ENCODE peak calls at places on chromosomes 7 and 10, in nine cellular contexts. O is dorsolateral prefrontal cortex; C is body of pancreas; Q is uterus; Y is ovary; Z is brain microvascular endothelial cell; U is mesenchymal stem cell; V is hepatocyte; L is naive thymus-derived CD4-positive, alpha-beta T cell. E is an unnamed sample.

GRCh38 chr10:68647928-68648327 is 73.1 kb upstream of the CCAR1 start:
- DNase-seq in Z (peak; percentile 46), U (peak; percentile 84), Y (no peak), V (peak; percentile 13), Q (no peak), L (no peak), O (no peak), C (no peak), E (no peak)

GRCh38 chr7:107233174-107233573 is 64.4 kb downstream of the HBP1 start:
- DNase-seq in C (no peak), U (no peak), Y (no peak), V (no peak), O (no peak), Z (no peak), Q (no peak), L (no peak), E (no peak)

GRCh38 chr7:2979276-2979675 is 64.4 kb downstream of the CARD11 start:
- DNase-seq in Z (no peak), C (no peak), V (no peak), Q (no peak), Y (no peak), L (no peak), O (no peak), U (no peak), E (no peak)

GRCh38 chr10:99005254-99005653 is 230.4 kb downstream of the HPSE2 start:
- DNase-seq in V (no peak), Q (no peak), Y (no peak), C (no peak), Z (no peak), U (no peak), O (no peak), L (no peak), E (no peak)

GRCh38 chr10:60940435-60940834 is 3.5 kb downstream of the RHOBTB1 start:
- DNase-seq in C (no peak), V (no peak), U (no peak), O (no peak), L (no peak), Q (no peak), Y (no peak), Z (no peak), E (no peak)

GRCh38 chr10:76675951-76676587 is 961.5 kb downstream of the KCNMA1 start:
- DNase-seq in L (no peak), V (peak; percentile 28), Q (peak; percentile 66), O (peak; percentile 47), Y (peak; percentile 50), Z (no peak), U (no peak), C (no peak), E (no peak)

GRCh38 chr10:108899686-108900085 is 1023.6 kb downstream of the XPNPEP1 start:
- DNase-seq in Z (no peak), U (no peak), V (no peak), L (no peak), O (no peak), Y (no peak), Q (no peak), C (no peak), E (no peak)

GRCh38 chr10:13048762-13049161 is 47.2 kb upstream of the CCDC3 start:
- DNase-seq in V (no peak), Q (no peak), L (no peak), C (no peak), U (no peak), Y (no peak), O (no peak), Z (no peak), E (no peak)

GRCh38 chr10:61835069-61835908 is 66.2 kb upstream of the ARID5B start:
- DNase-seq in Z (peak; percentile 61), C (peak; percentile 32), O (no peak), Y (no peak), Q (no peak), L (peak; percentile 10), V (peak; percentile 64), U (peak; percentile 70), E (no peak)

DNA sequence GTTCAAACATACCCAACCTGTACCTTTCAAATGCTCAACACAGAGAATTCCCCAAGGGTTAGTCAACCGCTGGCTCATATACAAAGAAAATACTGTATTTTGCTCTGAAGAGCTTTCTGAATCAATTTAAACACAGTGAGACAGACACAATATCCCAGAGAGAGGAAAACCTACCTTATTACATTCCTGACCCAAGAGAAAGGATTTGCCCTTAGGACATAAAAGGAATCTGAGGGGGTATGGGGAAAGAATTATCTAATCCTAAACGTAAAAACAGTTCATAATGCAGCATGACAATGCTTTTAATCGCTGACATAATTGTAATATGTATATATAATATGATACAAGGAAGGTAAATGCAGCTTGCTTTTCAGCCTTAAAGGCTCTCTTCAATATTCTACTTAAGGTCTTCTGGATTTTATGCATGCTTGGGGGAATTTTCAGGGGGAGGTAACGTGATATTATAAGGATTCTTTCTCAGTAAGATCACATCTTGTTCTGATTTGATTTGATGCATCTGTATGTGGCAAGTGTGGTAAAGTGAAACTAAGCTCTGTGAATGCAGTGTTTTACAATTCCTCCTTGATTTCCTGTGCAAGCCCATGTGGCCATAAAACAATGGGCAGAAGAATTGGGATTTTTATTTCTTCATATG is 240.5 kb downstream of the GLI3 start:
- DNase-seq in Z (peak; percentile 54), C (no peak), L (no peak), Y (no peak), V (no peak), Q (no peak), O (no peak), U (peak; percentile 41), E (no peak)
- H3K4me3 ChIP-seq in Z (no peak overlapping the region), C (no peak overlapping the region), L (no peak overlapping the region), Y (no peak overlapping the region), V (no peak overlapping the region), Q (no peak overlapping the region), O (no peak overlapping the region), U (peak overlapping the region; percentile 42), E (no peak overlapping the region)

GRCh38 chr7:49577576-49577975 is 195.9 kb upstream of the VWC2 start:
- DNase-seq in U (no peak), O (no peak), V (no peak), C (no peak), L (no peak), Y (no peak), Z (no peak), Q (no peak), E (no peak)
- H3K27ac ChIP-seq in U (no peak overlapping the region), O (no peak overlapping the region), V (no peak overlapping the region), C (no peak overlapping the region), L (no peak overlapping the region), Y (no peak overlapping the region), Z (no peak overlapping the region), Q (no peak overlapping the region), E (no peak overlapping the region)

DNA sequence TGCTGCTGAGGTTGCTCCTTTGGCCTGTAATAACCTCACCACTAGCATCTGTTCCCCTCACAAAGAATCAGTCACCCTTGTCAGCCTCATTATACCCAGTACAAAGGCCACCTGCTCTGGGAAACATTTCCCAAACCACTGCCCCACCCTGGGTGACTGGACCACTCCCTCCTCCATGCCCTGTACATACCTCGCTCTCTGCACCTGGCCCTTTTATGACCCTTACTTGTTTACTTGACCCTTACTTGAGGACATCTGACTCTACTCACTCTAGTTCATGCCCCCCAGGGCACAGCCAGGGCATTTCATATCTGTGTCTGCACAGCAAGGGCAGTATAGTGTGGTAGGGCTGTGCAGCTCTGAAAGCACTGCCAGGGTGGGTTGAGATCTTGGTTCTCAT is 21.4 kb upstream of the AOC1 start:
- DNase-seq in V (peak; percentile 58), L (no peak), U (no peak), C (no peak), Z (no peak), O (no peak), Q (no peak), Y (no peak), E (no peak)
- H3K4me3 ChIP-seq in V (no peak overlapping the region), L (no peak overlapping the region), U (no peak overlapping the region), C (no peak overlapping the region), Z (no peak overlapping the region), O (no peak overlapping the region), Q (no peak overlapping the region), Y (no peak overlapping the region), E (no peak overlapping the region)

DNA sequence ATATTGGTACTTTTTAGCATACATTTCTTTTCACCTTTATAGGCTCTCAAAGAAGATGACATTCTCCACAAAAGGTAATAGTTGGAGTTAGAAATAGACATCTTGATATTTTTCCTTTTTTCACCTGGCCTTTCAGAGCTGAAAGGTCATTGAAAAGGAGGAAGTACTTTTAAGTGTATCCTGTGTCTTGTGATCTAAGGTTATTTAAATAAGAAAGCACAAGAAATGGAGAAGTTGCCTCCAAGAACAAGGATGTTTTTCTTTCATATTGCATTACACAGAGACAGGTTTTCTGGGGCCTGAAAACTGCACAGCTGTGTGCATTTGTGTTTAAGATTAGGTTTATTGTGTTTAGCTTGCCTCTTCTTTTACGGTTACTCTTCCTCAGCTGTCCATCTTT is 103.4 kb upstream of the SEMA3D start:
- DNase-seq in C (no peak), O (no peak), Y (no peak), V (no peak), Z (no peak), U (no peak), L (no peak), Q (no peak), E (no peak)
- H3K27ac ChIP-seq in C (no peak overlapping the region), O (no peak overlapping the region), Y (no peak overlapping the region), V (no peak overlapping the region), Z (no peak overlapping the region), U (no peak overlapping the region), L (no peak overlapping the region), Q (no peak overlapping the region), E (no peak overlapping the region)

GRCh38 chr7:50939026-50939425 is 156.3 kb upstream of the GRB10 start:
- DNase-seq in Z (peak; percentile 54), L (no peak), Q (no peak), U (peak; percentile 24), O (no peak), C (no peak), Y (no peak), V (no peak), E (no peak)
- H3K4me3 ChIP-seq in Z (no peak overlapping the region), L (no peak overlapping the region), Q (no peak overlapping the region), U (no peak overlapping the region), O (no peak overlapping the region), C (no peak overlapping the region), Y (no peak overlapping the region), V (no peak overlapping the region), E (no peak overlapping the region)

GRCh38 chr7:128937647-128938523 is at the start of gene IRF5:
- DNase-seq in U (no peak), Y (no peak), V (peak; percentile 60), Z (no peak), C (peak; percentile 87), O (no peak), L (no peak), Q (no peak), E (no peak)
- H3K27ac ChIP-seq in U (no peak within 1 kb of the TSS), Y (no peak within 1 kb of the TSS), V (no peak within 1 kb of the TSS), Z (no peak within 1 kb of the TSS), C (no peak within 1 kb of the TSS), O (no peak within 1 kb of the TSS), L (no peak within 1 kb of the TSS), Q (no peak within 1 kb of the TSS), E (peak within 1 kb of the TSS; percentile 70)

GRCh38 chr10:124047427-124048157 is 45.8 kb downstream of the CHST15 start:
- DNase-seq in V (no peak), O (no peak), U (no peak), Q (no peak), Y (no peak), Z (no peak), C (no peak), L (no peak), E (no peak)
- H3K4me3 ChIP-seq in V (no peak overlapping the region), O (no peak overlapping the region), U (no peak overlapping the region), Q (no peak overlapping the region), Y (no peak overlapping the region), Z (no peak overlapping the region), C (no peak overlapping the region), L (no peak overlapping the region), E (no peak overlapping the region)